ENCODE peak calls at places on chromosome 18, in five cellular contexts. Y is tibial artery, E is neural progenitor cell, Z is left lung, W is cardiac muscle cell. I is an unnamed sample.

GRCh38 chr18:66558773-66559172 is 45.1 kb downstream of the CDH19 start:
- DNase-seq in Y (no peak), E (no peak), Z (no peak), W (no peak), I (no peak)

GRCh38 chr18:49335677-49336076 is 124.8 kb downstream of the DYM start:
- DNase-seq in Y (no peak), E (no peak), Z (no peak), W (no peak), I (no peak)

GRCh38 chr18:3458952-3459853 is 9.2 kb downstream of the TGIF1 start:
- DNase-seq in Y (no peak), E (no peak), Z (no peak), W (no peak), I (no peak)

GRCh38 chr18:58205087-58205779 is 161.2 kb downstream of the NEDD4L start:
- DNase-seq in Y (no peak), E (no peak), Z (no peak), W (no peak), I (peak)

GRCh38 chr18:31508781-31509180 is 10.8 kb downstream of the DSG2 start:
- DNase-seq in Y (no peak), E (no peak), Z (no peak), W (no peak), I (no peak)

GRCh38 chr18:60554961-60555360 is 182.4 kb upstream of the MC4R start:
- DNase-seq in Y (no peak), E (no peak), Z (no peak), W (no peak), I (no peak)

GRCh38 chr18:53490019-53490418 is 734.5 kb downstream of the MBD2 start:
- DNase-seq in Y (no peak), E (no peak), Z (no peak), W (no peak), I (no peak)

GRCh38 chr18:31512203-31512764 is 14.3 kb downstream of the DSG2 start:
- DNase-seq in Y (no peak), E (no peak), Z (no peak), W (no peak), I (peak)

GRCh38 chr18:21110667-21111350 is 804 bp downstream of the ROCK1 start:
- DNase-seq in Y (no peak), E (no peak), Z (peak), W (peak), I (no peak)

GRCh38 chr18:1047406-1047805 is 142.7 kb downstream of the ADCYAP1 start:
- DNase-seq in Y (no peak), E (no peak), Z (no peak), W (no peak), I (peak)

GRCh38 chr18:11392292-11392691 is 217.1 kb upstream of the SLC35G4 start:
- DNase-seq in Y (no peak), E (peak), Z (no peak), W (peak), I (no peak)

GRCh38 chr18:1075310-1075709 is 170.6 kb downstream of the ADCYAP1 start:
- DNase-seq in Y (no peak), E (no peak), Z (no peak), W (no peak), I (no peak)

GRCh38 chr18:69528439-69528838 is 127.8 kb downstream of the DOK6 start:
- DNase-seq in Y (no peak), E (no peak), Z (no peak), W (no peak), I (peak)

GRCh38 chr18:75554112-75554511 is 126.6 kb upstream of the SMIM21 start:
- DNase-seq in Y (no peak), E (no peak), Z (no peak), W (no peak), I (no peak)

GRCh38 chr18:8960740-8961657 is 141.5 kb upstream of the NDUFV2 start:
- DNase-seq in Y (no peak), E (no peak), Z (no peak), W (no peak), I (no peak)

GRCh38 chr18:2805970-2806943 is 40.5 kb upstream of the EMILIN2 start:
- DNase-seq in Y (no peak), E (peak), Z (no peak), W (no peak), I (peak)

GRCh38 chr18:61606759-61607158 is 273.5 kb downstream of the CDH20 start:
- DNase-seq in Y (peak), E (peak), Z (no peak), W (peak), I (peak)

GRCh38 chr18:31791817-31792579 is 31.3 kb upstream of the SLC25A52 start:
- DNase-seq in Y (no peak), E (no peak), Z (no peak), W (no peak), I (no peak)

GRCh38 chr18:8982416-8983183 is 119.9 kb upstream of the NDUFV2 start:
- DNase-seq in Y (no peak), E (peak), Z (no peak), W (peak), I (peak)

GRCh38 chr18:63476666-63477065 is at the start of gene SERPINB5:
- DNase-seq in Y (no peak), E (no peak), Z (peak), W (no peak), I (no peak)

GRCh38 chr18:31230495-31230894 is 67.8 kb upstream of the DSC1 start:
- DNase-seq in Y (no peak), E (no peak), Z (no peak), W (no peak), I (no peak)

GRCh38 chr18:45441110-45441842 is 174.0 kb upstream of the SLC14A2 start:
- DNase-seq in Y (no peak), E (no peak), Z (no peak), W (no peak), I (no peak)

GRCh38 chr18:3297025-3297984 is 35.4 kb downstream of the MYL12B start:
- DNase-seq in Y (peak), E (peak), Z (peak), W (peak), I (peak)

GRCh38 chr18:63994783-63995399 is 25.0 kb downstream of the SERPINB8 start:
- DNase-seq in Y (peak), E (peak), Z (no peak), W (peak), I (no peak)

GRCh38 chr18:12750076-12750707 is 47.4 kb downstream of the PSMG2 start:
- DNase-seq in Y (no peak), E (no peak), Z (no peak), W (no peak), I (no peak)
- H3K4me3 ChIP-seq in Y (no peak), E (no peak), Z (no peak), W (no peak), I (no peak)

GRCh38 chr18:59268722-59269562 is 4.3 kb downstream of the RAX start:
- DNase-seq in Y (no peak), E (peak), Z (peak), W (peak), I (no peak)
- H3K4me3 ChIP-seq in Y (no peak), E (peak), Z (no peak), W (peak), I (peak)

GRCh38 chr18:74368901-74369705 is 53.5 kb downstream of the C18orf63 start:
- DNase-seq in Y (no peak), E (no peak), Z (no peak), W (no peak), I (no peak)
- H3K4me3 ChIP-seq in Y (no peak), E (no peak), Z (no peak), W (no peak), I (no peak)

DNA sequence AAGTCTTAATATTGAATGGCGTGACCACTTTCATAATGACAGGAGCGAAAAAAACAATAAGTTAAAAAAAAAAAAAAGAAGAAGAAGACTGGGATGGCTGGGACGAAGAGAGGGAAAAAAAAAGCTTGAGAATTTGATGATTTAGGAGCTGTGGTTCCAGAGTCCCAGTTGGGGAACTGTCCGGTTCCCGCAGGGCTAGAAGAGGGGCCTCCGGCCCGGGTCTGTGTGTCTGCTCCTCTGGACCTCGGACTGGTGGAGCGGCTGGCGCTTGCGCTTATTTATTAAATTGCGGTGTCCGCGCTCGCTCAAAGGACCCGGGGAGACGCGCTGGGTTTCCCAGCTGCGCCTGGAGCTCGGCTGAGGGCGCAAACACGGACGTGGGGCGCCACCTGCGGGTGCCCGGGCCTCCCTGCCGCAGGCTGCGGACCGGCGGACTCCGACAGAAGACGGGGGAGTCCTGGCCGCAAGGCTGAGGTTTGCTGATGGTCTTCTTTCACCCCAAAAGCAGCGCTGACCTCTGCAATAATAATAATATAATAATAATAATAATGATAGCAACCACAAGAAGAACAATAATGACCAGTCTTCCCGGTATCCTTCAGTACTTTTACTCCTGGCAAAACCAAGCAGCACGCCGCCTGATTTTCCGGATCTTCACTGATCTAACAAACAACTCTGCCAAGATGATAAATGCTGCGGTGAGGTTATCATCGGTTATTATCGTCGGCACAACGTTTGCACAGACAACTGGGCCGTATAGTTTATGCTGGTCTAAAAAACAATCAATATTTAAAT is at the start of gene CBLN2:
- DNase-seq in Y (no peak), E (peak), Z (peak), W (peak), I (peak)
- H3K4me3 ChIP-seq in Y (no peak), E (peak), Z (no peak), W (peak), I (peak)

DNA sequence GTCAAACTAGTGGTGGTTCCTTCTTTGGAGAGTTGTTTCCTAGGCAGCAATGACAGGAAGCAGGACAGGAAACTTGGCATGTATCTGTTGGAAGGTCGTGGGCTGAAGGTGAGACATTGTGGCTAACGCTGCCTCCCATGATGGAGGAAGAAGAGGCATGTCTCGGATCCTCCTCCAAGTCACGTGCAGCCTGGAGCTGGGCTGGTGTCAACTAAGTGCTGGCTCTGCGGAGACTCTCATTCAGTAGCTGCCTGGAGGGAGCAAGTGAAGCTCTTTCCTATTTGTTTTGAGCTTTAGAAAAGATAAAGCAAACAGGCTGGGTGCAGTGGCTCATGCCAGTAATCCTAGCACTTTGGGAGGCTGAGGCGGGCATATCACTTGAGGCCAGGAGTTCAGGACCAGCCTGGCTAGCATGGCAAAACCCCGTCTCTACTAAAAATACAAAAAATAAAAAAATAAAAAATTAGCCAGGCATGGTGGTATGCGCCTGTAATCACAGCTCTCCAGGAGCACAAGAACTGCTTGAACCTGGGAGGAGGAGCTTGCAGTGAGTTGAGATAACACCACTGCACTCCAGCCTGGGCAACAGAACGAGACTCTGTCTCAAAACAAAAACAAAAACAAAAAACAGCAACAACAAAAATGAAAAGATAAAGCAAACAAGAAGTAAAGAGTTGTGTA is 28.2 kb upstream of the INO80C start:
- DNase-seq in Y (no peak), E (no peak), Z (no peak), W (peak), I (no peak)
- H3K4me3 ChIP-seq in Y (no peak), E (no peak), Z (no peak), W (no peak), I (no peak)

GRCh38 chr18:12751503-12751884 is 48.7 kb downstream of the PSMG2 start:
- DNase-seq in Y (no peak), E (no peak), Z (no peak), W (no peak), I (no peak)

GRCh38 chr18:12750708-12751502 is 48.1 kb downstream of the PSMG2 start:
- DNase-seq in Y (no peak), E (no peak), Z (no peak), W (no peak), I (no peak)

GRCh38 chr18:12748671-12749070 is 45.8 kb downstream of the PSMG2 start:
- DNase-seq in Y (no peak), E (no peak), Z (no peak), W (no peak), I (no peak)

GRCh38 chr18:12747530-12748315 is 44.9 kb downstream of the PSMG2 start:
- DNase-seq in Y (no peak), E (no peak), Z (no peak), W (no peak), I (no peak)

GRCh38 chr18:12749136-12749535 is 46.3 kb downstream of the PSMG2 start:
- DNase-seq in Y (no peak), E (no peak), Z (no peak), W (no peak), I (no peak)
- H3K4me3 ChIP-seq in Y (no peak), E (no peak), Z (no peak), W (no peak), I (no peak)

GRCh38 chr18:7624697-7625096 is 57.6 kb downstream of the PTPRM start:
- DNase-seq in Y (no peak), E (no peak), Z (no peak), W (no peak), I (no peak)
- H3K4me3 ChIP-seq in Y (no peak), E (no peak), Z (no peak), W (no peak), I (no peak)

GRCh38 chr18:46462523-46462922 is 194.5 kb downstream of the LOXHD1 start:
- DNase-seq in Y (no peak), E (peak), Z (no peak), W (no peak), I (no peak)

GRCh38 chr18:46468431-46469180 is 188.4 kb downstream of the LOXHD1 start:
- DNase-seq in Y (no peak), E (no peak), Z (no peak), W (no peak), I (no peak)

GRCh38 chr18:46469186-46469915 is 187.7 kb downstream of the LOXHD1 start:
- DNase-seq in Y (no peak), E (peak), Z (no peak), W (peak), I (peak)

GRCh38 chr18:46464926-46465655 is 191.9 kb downstream of the LOXHD1 start:
- DNase-seq in Y (no peak), E (no peak), Z (no peak), W (no peak), I (no peak)

GRCh38 chr18:46466236-46467160 is 190.5 kb downstream of the LOXHD1 start:
- DNase-seq in Y (no peak), E (peak), Z (no peak), W (peak), I (no peak)
- H3K4me3 ChIP-seq in Y (no peak), E (no peak), Z (no peak), W (no peak), I (no peak)

DNA sequence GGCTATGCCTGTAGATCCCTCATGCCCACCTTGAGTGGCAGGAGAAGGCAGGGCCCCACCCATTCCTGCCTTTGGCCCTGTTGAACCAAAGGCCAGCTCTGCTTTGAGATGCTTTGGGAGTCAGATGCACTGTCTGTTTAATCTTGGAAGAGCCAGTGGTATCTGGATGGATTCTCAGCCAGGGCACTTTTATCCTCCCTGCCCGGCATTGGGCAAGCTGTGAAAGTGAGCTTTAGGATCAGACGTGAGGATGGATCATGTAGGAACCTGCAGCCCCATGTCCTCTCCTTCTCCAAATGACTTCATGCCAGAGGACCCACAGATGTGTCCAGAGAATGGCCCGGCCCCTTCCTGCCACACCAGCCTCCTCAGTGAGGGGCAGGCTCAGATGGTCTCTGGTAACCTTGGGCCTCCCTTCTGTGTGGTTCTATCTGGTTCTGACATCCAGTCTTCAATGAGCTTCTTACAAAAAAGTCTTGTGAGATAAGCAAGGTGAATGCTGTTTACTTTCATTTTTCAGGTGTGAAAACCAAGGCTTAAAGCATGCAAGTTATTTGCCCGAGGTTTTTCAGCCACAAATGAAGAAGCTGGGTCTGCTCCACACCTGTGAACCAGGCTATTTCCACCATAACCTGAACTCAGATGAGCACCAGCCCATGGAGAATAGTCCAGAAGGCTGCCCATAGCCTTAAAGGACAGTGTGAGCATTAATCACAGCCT is 123.8 kb downstream of the KCTD1 start:
- DNase-seq in Y (no peak), E (no peak), Z (no peak), W (no peak), I (no peak)
- H3K4me3 ChIP-seq in Y (no peak), E (no peak), Z (no peak), W (no peak), I (no peak)